ENCODE peak calls at places on chromosomes 1 and 21, in eight cellular contexts. L is K562; H is astrocyte; Q is stimulated activated CD4-positive, alpha-beta T cell treated with anti-CD3 and anti-CD28 coated beads, Interleukin-12 subunit alpha, Interleukin-12 subunit beta, amount 100 ng/mL, for 48 hours; K is NCI-H1436; B is HFFc6; A is DMS53; N is cardiac muscle cell. Y is an unnamed sample.

GRCh38 chr1:3688836-3689750 is 36.8 kb downstream of the TP73 start:
- DNase-seq in L (no peak), H (no peak), Q (no peak), K (no peak), B (no peak), A (no peak), N (no peak), Y (no peak)

GRCh38 chr1:238951809-238952208 is 434.6 kb upstream of the CHRM3 start:
- DNase-seq in L (no peak), H (peak), Q (no peak), K (peak), B (peak), A (peak), N (peak), Y (no peak)

GRCh38 chr21:40416572-40416971 is 430.4 kb downstream of the DSCAM start:
- DNase-seq in L (no peak), H (no peak), Q (no peak), K (no peak), B (no peak), A (no peak), N (no peak), Y (no peak)

GRCh38 chr1:156157506-156157905 is 4.1 kb downstream of the SEMA4A start:
- DNase-seq in L (no peak), H (no peak), Q (no peak), K (no peak), B (no peak), A (no peak), N (no peak), Y (no peak)

GRCh38 chr1:41804176-41804575 is 114.5 kb downstream of the HIVEP3 start:
- DNase-seq in L (no peak), H (no peak), Q (no peak), K (no peak), B (no peak), A (no peak), N (no peak), Y (no peak)

GRCh38 chr1:176466514-176466913 is 3.5 kb downstream of the PAPPA2 start:
- DNase-seq in L (peak), H (no peak), Q (no peak), K (no peak), B (no peak), A (peak), N (peak), Y (no peak)

GRCh38 chr1:230167419-230167852 is 100.4 kb downstream of the GALNT2 start:
- DNase-seq in L (peak), H (peak), Q (peak), K (peak), B (peak), A (peak), N (peak), Y (no peak)

GRCh38 chr1:65890201-65890600 is 97.5 kb downstream of the PDE4B start:
- DNase-seq in L (no peak), H (peak), Q (no peak), K (no peak), B (no peak), A (no peak), N (no peak), Y (no peak)

GRCh38 chr1:5010656-5011055 is 356.2 kb downstream of the AJAP1 start:
- DNase-seq in L (no peak), H (no peak), Q (no peak), K (no peak), B (no peak), A (no peak), N (no peak), Y (no peak)

GRCh38 chr1:160935527-160936258 is 18.9 kb downstream of the ITLN2 start:
- DNase-seq in L (no peak), H (no peak), Q (no peak), K (no peak), B (no peak), A (no peak), N (no peak), Y (no peak)

GRCh38 chr1:41673355-41673754 is 188.9 kb upstream of the EDN2 start:
- DNase-seq in L (no peak), H (no peak), Q (no peak), K (no peak), B (no peak), A (no peak), N (no peak), Y (no peak)

GRCh38 chr1:107532318-107532717 is 391.5 kb downstream of the NTNG1 start:
- DNase-seq in L (no peak), H (no peak), Q (no peak), K (no peak), B (no peak), A (peak), N (no peak), Y (no peak)

GRCh38 chr1:89719502-89720306 is 86.8 kb downstream of the LRRC8C start:
- DNase-seq in L (peak), H (peak), Q (no peak), K (peak), B (peak), A (no peak), N (no peak), Y (no peak)

GRCh38 chr1:103250441-103250861 is 142.1 kb upstream of the COL11A1 start:
- DNase-seq in L (no peak), H (peak), Q (no peak), K (no peak), B (peak), A (peak), N (no peak), Y (peak)

GRCh38 chr1:31155216-31155806 is 84.4 kb downstream of the NKAIN1 start:
- DNase-seq in L (peak), H (peak), Q (peak), K (peak), B (peak), A (peak), N (peak), Y (peak)

GRCh38 chr1:92567211-92567868 is 80.6 kb upstream of the GFI1 start:
- DNase-seq in L (no peak), H (peak), Q (no peak), K (no peak), B (peak), A (no peak), N (no peak), Y (no peak)

GRCh38 chr1:161132410-161133219 is at the start of gene DEDD:
- DNase-seq in L (peak), H (peak), Q (peak), K (peak), B (peak), A (peak), N (peak), Y (peak)

GRCh38 chr1:99851850-99852454 is 1.8 kb downstream of the AGL start:
- DNase-seq in L (no peak), H (no peak), Q (no peak), K (no peak), B (no peak), A (no peak), N (no peak), Y (no peak)

GRCh38 chr1:195105773-195106172 is 1502.5 kb downstream of the KCNT2 start:
- DNase-seq in L (no peak), H (no peak), Q (no peak), K (no peak), B (no peak), A (no peak), N (no peak), Y (no peak)

GRCh38 chr1:221714227-221715116 is 27.4 kb downstream of the DUSP10 start:
- DNase-seq in L (peak), H (no peak), Q (no peak), K (peak), B (no peak), A (peak), N (no peak), Y (no peak)

GRCh38 chr1:43358121-43358745 is 548 bp upstream of the CDC20 start:
- DNase-seq in L (peak), H (peak), Q (no peak), K (peak), B (peak), A (peak), N (peak), Y (peak)

GRCh38 chr1:209879539-209879938 is 51.8 kb downstream of the UTP25 start:
- DNase-seq in L (no peak), H (peak), Q (no peak), K (peak), B (no peak), A (peak), N (no peak), Y (no peak)

GRCh38 chr1:31626451-31627202 is 9.1 kb downstream of the HCRTR1 start:
- DNase-seq in L (peak), H (no peak), Q (no peak), K (no peak), B (peak), A (no peak), N (no peak), Y (no peak)

GRCh38 chr1:203873094-203873493 is 11.7 kb downstream of the SNRPE start:
- DNase-seq in L (no peak), H (no peak), Q (no peak), K (no peak), B (no peak), A (no peak), N (no peak), Y (no peak)

GRCh38 chr1:8727809-8728213 is 89.6 kb downstream of the RERE start:
- DNase-seq in L (no peak), H (no peak), Q (no peak), K (peak), B (no peak), A (no peak), N (no peak), Y (no peak)

GRCh38 chr21:46142581-46143473 is 12.6 kb downstream of the FTCD start:
- DNase-seq in L (no peak), H (no peak), Q (no peak), K (no peak), B (peak), A (no peak), N (no peak), Y (no peak)